ENCODE peak calls at places on chromosomes 7 and 10, in four cellular contexts. G is tibial artery, L is pancreas, A is thyroid gland. T is an unnamed sample.
A peak's percentile ranks its signal among the peaks of the same experiment; 100 is the strongest.

GRCh38 chr10:34254596-34254995 is 560.5 kb downstream of the PARD3 start:
- DNase-seq in L (no peak), A (no peak), G (no peak), T (no peak)

GRCh38 chr10:89576696-89577095 is 41.3 kb upstream of the SLC16A12 start:
- DNase-seq in L (no peak), A (no peak), G (no peak), T (no peak)

GRCh38 chr10:86225098-86225782 is 141.4 kb downstream of the GRID1 start:
- DNase-seq in L (no peak), A (peak; percentile 15), G (no peak), T (no peak)

GRCh38 chr10:72567421-72567820 is 58.5 kb downstream of the MICU1 start:
- DNase-seq in G (peak; percentile 22), L (no peak), A (no peak), T (no peak)

GRCh38 chr7:100678291-100678984 is 4.9 kb downstream of the GNB2 start:
- DNase-seq in G (no peak), A (no peak), L (peak; percentile 55), T (no peak)

GRCh38 chr10:14543048-14543903 is 212.6 kb upstream of the FRMD4A start:
- DNase-seq in G (peak; percentile 50), A (peak; percentile 14), L (no peak), T (peak; percentile 74)

GRCh38 chr7:24051651-24052050 is 232.3 kb upstream of the NPY start:
- DNase-seq in A (no peak), L (no peak), G (no peak), T (no peak)

GRCh38 chr10:58967551-58968418 is 208.7 kb upstream of the PHYHIPL start:
- DNase-seq in L (peak; percentile 60), G (no peak), A (peak; percentile 59), T (peak; percentile 78)

GRCh38 chr7:105838273-105839141 is 37.9 kb downstream of the ATXN7L1 start:
- DNase-seq in G (no peak), L (peak; percentile 44), A (peak; percentile 86), T (peak; percentile 64)

GRCh38 chr7:4951903-4952636 is 6.9 kb downstream of the MMD2 start:
- DNase-seq in G (no peak), L (no peak), A (no peak), T (no peak)

GRCh38 chr7:43764039-43764789 is 5.7 kb downstream of the BLVRA start:
- DNase-seq in A (peak; percentile 61), L (peak; percentile 39), G (peak; percentile 44), T (peak; percentile 81)

GRCh38 chr7:128948976-128949760 is 11.4 kb downstream of the IRF5 start:
- DNase-seq in A (no peak), G (no peak), L (no peak), T (no peak)

GRCh38 chr7:48384180-48384752 is 213.0 kb downstream of the ABCA13 start:
- DNase-seq in A (no peak), L (no peak), G (no peak), T (no peak)

GRCh38 chr10:12902135-12902572 is 99.4 kb downstream of the CCDC3 start:
- DNase-seq in A (peak; percentile 66), L (peak; percentile 37), G (peak; percentile 66), T (no peak)

GRCh38 chr7:95190515-95190914 is 133.8 kb downstream of the PON1 start:
- DNase-seq in L (no peak), G (no peak), A (no peak), T (no peak)
- H3K27ac ChIP-seq in L (no peak overlapping the region), G (no peak overlapping the region), A (no peak overlapping the region), T (no peak overlapping the region)

GRCh38 chr10:92146072-92146471 is 144.8 kb downstream of the CPEB3 start:
- DNase-seq in L (no peak), G (no peak), A (no peak), T (no peak)

GRCh38 chr10:92146781-92147180 is 144.1 kb downstream of the CPEB3 start:
- DNase-seq in L (no peak), A (no peak), G (no peak), T (no peak)

GRCh38 chr10:92142949-92143348 is 147.9 kb downstream of the CPEB3 start:
- DNase-seq in G (no peak), L (no peak), A (no peak), T (no peak)

GRCh38 chr10:92142512-92142911 is 148.4 kb downstream of the CPEB3 start:
- DNase-seq in A (no peak), L (no peak), G (no peak), T (no peak)
- H3K27ac ChIP-seq in A (peak overlapping the region; percentile 34), L (no peak overlapping the region), G (peak overlapping the region; percentile 33), T (no peak overlapping the region)

GRCh38 chr10:29323387-29323786 is 34.5 kb downstream of the LYZL1 start:
- DNase-seq in A (peak; percentile 48), L (no peak), G (no peak), T (no peak)

GRCh38 chr10:29321656-29322055 is 32.8 kb downstream of the LYZL1 start:
- DNase-seq in L (no peak), G (no peak), A (no peak), T (no peak)

GRCh38 chr10:29326299-29326698 is 37.4 kb downstream of the LYZL1 start:
- DNase-seq in A (no peak), L (no peak), G (no peak), T (no peak)

GRCh38 chr10:29322918-29323317 is 34.0 kb downstream of the LYZL1 start:
- DNase-seq in A (no peak), L (no peak), G (no peak), T (no peak)

DNA sequence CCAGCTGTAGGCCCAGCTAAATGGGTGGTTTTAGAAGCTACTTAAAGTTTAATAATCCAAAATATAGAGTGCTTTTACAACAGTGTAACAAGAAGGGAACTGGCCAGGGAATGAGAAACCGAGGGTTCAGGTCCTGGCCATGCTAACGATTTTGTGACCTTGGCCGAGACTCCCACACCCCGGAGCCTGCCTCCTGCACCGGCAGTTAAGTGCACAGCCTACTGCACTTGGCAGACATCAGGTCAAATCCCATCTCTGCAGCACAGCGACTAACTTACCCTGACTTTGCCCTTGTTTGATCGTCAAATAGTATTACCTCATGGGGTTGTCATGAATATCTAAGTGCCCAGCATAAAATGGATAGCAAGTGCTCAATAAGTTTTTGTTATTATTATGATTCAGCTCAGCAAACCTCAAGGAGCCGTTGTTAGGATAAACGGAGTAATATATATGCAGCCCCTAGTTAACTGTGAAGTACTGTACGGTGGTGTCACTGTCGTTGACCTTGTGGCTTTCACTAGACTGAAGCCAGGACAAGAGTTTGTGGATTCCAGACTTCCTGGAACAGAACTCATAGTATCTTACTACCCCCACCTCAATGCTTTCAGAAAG is 35.5 kb downstream of the LYZL1 start:
- DNase-seq in G (no peak), L (no peak), A (no peak), T (no peak)
- H3K27ac ChIP-seq in G (no peak overlapping the region), L (no peak overlapping the region), A (no peak overlapping the region), T (no peak overlapping the region)

GRCh38 chr10:125023862-125024495 is 82.1 kb downstream of the ZRANB1 start:
- DNase-seq in G (no peak), A (no peak), L (no peak), T (peak; percentile 68)

GRCh38 chr10:125023269-125023668 is 81.3 kb downstream of the ZRANB1 start:
- DNase-seq in A (no peak), L (peak; percentile 68), G (no peak), T (no peak)

GRCh38 chr10:125021686-125022374 is 79.9 kb downstream of the ZRANB1 start:
- DNase-seq in A (no peak), G (no peak), L (no peak), T (no peak)

GRCh38 chr10:125020871-125021270 is 78.9 kb downstream of the ZRANB1 start:
- DNase-seq in L (peak; percentile 9), A (no peak), G (no peak), T (no peak)

DNA sequence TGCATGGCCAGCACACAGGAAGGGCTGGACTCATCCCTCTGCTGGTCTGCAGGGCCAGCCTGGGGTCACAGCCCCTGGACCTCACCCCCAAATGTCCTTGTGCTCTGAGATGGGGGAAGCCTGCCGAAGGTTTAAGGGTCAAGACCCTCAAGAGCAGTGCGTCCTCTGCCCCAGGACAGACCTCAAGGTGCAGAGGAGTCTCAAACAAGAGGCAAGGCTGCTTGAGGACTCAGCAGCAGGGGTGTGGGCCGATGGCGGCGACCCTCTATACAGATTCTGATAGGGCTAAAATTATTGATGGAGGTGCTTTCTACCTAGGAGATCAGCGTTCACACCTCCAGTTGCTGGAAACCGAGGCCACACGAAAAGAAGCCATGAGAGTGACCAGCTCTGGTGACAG is 80.7 kb downstream of the ZRANB1 start:
- DNase-seq in G (no peak), A (no peak), L (no peak), T (no peak)
- H3K27ac ChIP-seq in G (peak overlapping the region; percentile 90), A (no peak overlapping the region), L (no peak overlapping the region), T (no peak overlapping the region)

GRCh38 chr7:6578114-6579084 is 1.1 kb downstream of the ZDHHC4 start:
- DNase-seq in A (no peak), L (no peak), G (no peak), T (no peak)
- H3K27ac ChIP-seq in A (peak overlapping the region; percentile 76), L (peak overlapping the region; percentile 79), G (peak overlapping the region; percentile 96), T (peak overlapping the region; percentile 91)

GRCh38 chr10:132519382-132520146 is 18.0 kb upstream of the INPP5A start:
- DNase-seq in L (no peak), G (peak; percentile 20), A (no peak), T (no peak)
- H3K27ac ChIP-seq in L (peak overlapping the region; percentile 61), G (peak overlapping the region; percentile 89), A (peak overlapping the region; percentile 78), T (peak overlapping the region; percentile 53)

T was measured in Peyer's patch.